ENCODE peak calls at places on chromosomes 3 and 15, in five cellular contexts. A is fibroblast of pulmonary artery, H is trophoblast cell, G is left ventricle myocardium inferior, B is astrocyte of the spinal cord. E is an unnamed sample.

GRCh38 chr15:97078556-97078955 is 748.1 kb downstream of the NR2F2 start:
- DNase-seq in A (no peak), H (no peak), G (no peak), B (no peak), E (no peak)

GRCh38 chr15:33461671-33462070 is 150.9 kb downstream of the RYR3 start:
- DNase-seq in A (no peak), H (no peak), G (no peak), B (no peak), E (no peak)

GRCh38 chr3:138898301-138898700 is 48.6 kb downstream of the FOXL2 start:
- DNase-seq in A (peak), H (no peak), G (no peak), B (peak), E (peak)

GRCh38 chr3:149767720-149768119 is 15.4 kb upstream of the COMMD2 start:
- DNase-seq in A (no peak), H (no peak), G (no peak), B (no peak), E (no peak)

GRCh38 chr3:124671123-124671522 is 59.1 kb upstream of the UMPS start:
- DNase-seq in A (no peak), H (no peak), G (no peak), B (no peak), E (no peak)

GRCh38 chr15:96477227-96477626 is 146.7 kb downstream of the NR2F2 start:
- DNase-seq in A (no peak), H (no peak), G (no peak), B (no peak), E (no peak)

GRCh38 chr3:50536471-50537180 is 30.9 kb downstream of the C3orf18 start:
- DNase-seq in A (no peak), H (no peak), G (no peak), B (no peak), E (no peak)

GRCh38 chr15:67967871-67968423 is 86.2 kb upstream of the PIAS1 start:
- DNase-seq in A (peak), H (peak), G (peak), B (peak), E (peak)

GRCh38 chr3:52529376-52530333 is 4.0 kb downstream of the NT5DC2 start:
- DNase-seq in A (peak), H (no peak), G (peak), B (peak), E (no peak)

GRCh38 chr3:126572343-126572742 is 13.6 kb upstream of the C3orf22 start:
- DNase-seq in A (no peak), H (no peak), G (no peak), B (no peak), E (no peak)

GRCh38 chr3:189349772-189350171 is 178.0 kb downstream of the TPRG1 start:
- DNase-seq in A (no peak), H (no peak), G (no peak), B (peak), E (no peak)

GRCh38 chr3:84108442-84108971 is 850.3 kb upstream of the CADM2 start:
- DNase-seq in A (peak), H (peak), G (no peak), B (peak), E (peak)

GRCh38 chr3:140292154-140292553 is 357.2 kb downstream of the CLSTN2 start:
- DNase-seq in A (peak), H (no peak), G (no peak), B (peak), E (peak)

GRCh38 chr3:166444756-166445155 is 607.5 kb upstream of the BCHE start:
- DNase-seq in A (no peak), H (peak), G (no peak), B (no peak), E (no peak)

GRCh38 chr15:74958320-74958907 is 1.8 kb upstream of the RPP25 start:
- DNase-seq in A (no peak), H (peak), G (peak), B (no peak), E (no peak)

GRCh38 chr15:80036067-80036466 is 23.4 kb upstream of the ZFAND6 start:
- DNase-seq in A (no peak), H (no peak), G (no peak), B (no peak), E (no peak)

GRCh38 chr15:57319226-57319918 is 56.9 kb upstream of the CGNL1 start:
- DNase-seq in A (no peak), H (no peak), G (no peak), B (no peak), E (no peak)

GRCh38 chr15:89828324-89829145 is 13.9 kb upstream of the ANPEP start:
- DNase-seq in A (peak), H (peak), G (peak), B (peak), E (peak)

GRCh38 chr3:9149566-9149965 is 99.9 kb downstream of the SRGAP3 start:
- DNase-seq in A (no peak), H (peak), G (no peak), B (no peak), E (no peak)

GRCh38 chr3:127192576-127193232 is at the start of gene PRR23E:
- DNase-seq in A (no peak), H (no peak), G (no peak), B (no peak), E (no peak)

GRCh38 chr3:172466553-172467130 is 18.4 kb upstream of the GHSR start:
- DNase-seq in A (peak), H (no peak), G (no peak), B (no peak), E (no peak)

GRCh38 chr3:10553586-10554235 is 48.3 kb upstream of the ATP2B2 start:
- DNase-seq in A (peak), H (no peak), G (no peak), B (no peak), E (no peak)

GRCh38 chr3:159971311-159971710 is 17.3 kb upstream of the IL12A start:
- DNase-seq in A (no peak), H (no peak), G (no peak), B (no peak), E (no peak)

GRCh38 chr3:53489401-53490130 is 4.8 kb upstream of the CACNA1D start:
- DNase-seq in A (no peak), H (no peak), G (no peak), B (no peak), E (no peak)

GRCh38 chr3:168165390-168166269 is 69.9 kb upstream of the GOLIM4 start:
- DNase-seq in A (peak), H (peak), G (no peak), B (peak), E (peak)

GRCh38 chr3:46946856-46947544 is 29.5 kb downstream of the CCDC12 start:
- DNase-seq in A (peak), H (peak), G (no peak), B (no peak), E (no peak)

GRCh38 chr3:49534581-49535495 is 19.4 kb upstream of the BSN start:
- DNase-seq in A (no peak), H (no peak), G (no peak), B (peak), E (no peak)

GRCh38 chr3:119570229-119570628 is 9.1 kb upstream of the ADPRH start:
- DNase-seq in A (no peak), H (peak), G (no peak), B (no peak), E (no peak)

GRCh38 chr3:80018375-80018774 is 250.6 kb upstream of the ROBO1 start:
- DNase-seq in A (no peak), H (no peak), G (no peak), B (peak), E (no peak)

GRCh38 chr3:15628967-15629366 is 27.4 kb downstream of the BTD start:
- DNase-seq in A (no peak), H (peak), G (no peak), B (no peak), E (no peak)

DNA sequence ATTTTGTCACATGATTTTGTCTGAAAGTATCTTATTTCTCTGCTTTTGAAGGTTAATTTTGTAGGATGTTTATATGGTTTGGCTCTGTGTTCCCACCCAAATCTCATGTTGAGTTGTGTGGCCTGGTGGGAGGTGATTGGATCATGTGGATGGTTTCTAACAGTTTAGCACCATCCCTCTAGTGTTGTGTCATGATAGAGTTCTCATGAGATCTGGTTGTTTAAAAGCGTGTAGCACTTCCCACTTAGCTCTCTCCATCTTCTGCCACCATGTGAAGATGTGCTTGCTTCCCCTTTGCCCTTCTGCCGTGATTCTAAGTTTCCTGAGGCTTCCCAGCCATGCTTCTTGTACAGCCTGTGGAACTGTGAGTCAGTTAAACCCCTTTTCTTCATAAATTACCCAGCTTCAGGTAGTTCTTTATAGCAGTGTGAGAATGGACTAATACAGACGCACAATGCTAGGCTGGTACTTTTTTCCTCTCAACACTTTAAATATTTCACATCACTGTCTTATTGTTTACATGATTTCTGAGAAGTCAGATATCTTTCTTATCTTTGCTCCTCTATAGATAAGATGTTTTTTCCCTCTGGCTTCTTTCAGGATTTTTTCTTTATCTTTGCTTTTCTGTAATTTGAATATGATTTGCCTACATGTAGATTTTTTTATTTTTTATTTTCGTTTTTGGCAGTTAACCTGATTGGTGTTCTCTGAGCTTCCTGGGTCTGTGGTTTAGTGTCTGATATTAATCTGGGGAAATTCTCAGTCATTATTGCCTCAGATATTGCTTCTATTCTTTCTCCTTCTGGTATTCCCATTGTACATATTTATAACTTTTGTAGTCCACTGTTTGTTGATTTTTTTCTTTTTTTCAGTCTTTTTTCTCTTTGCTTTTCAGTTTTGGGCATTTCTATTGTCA is 22.2 kb downstream of the BTD start:
- DNase-seq in A (no peak), H (peak), G (no peak), B (no peak), E (no peak)
- H3K4me3 ChIP-seq in A (no peak), H (no peak), G (no peak), B (no peak), E (no peak)

DNA sequence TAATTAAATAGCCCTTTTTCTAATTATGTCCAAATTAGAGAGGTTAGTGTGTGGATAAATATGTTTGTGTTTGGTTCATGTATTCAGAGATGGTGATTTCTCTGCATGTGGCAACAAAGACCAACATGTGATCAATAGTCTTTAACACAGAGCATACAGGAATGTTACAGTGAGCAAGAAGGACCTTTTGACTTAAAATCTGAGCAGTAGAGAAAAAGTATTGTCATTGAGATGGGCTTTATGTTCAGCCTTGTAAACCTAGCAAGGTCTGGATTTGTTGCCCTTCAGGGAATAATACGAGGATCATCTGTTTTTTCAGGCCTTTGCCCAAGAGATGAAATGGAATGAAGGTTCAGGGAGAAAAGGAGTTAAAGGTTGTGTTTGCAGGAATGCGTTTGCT is 161.8 kb upstream of the NECTIN3 start:
- DNase-seq in A (no peak), H (no peak), G (no peak), B (no peak), E (no peak)
- H3K4me3 ChIP-seq in A (no peak), H (no peak), G (no peak), B (no peak), E (no peak)

DNA sequence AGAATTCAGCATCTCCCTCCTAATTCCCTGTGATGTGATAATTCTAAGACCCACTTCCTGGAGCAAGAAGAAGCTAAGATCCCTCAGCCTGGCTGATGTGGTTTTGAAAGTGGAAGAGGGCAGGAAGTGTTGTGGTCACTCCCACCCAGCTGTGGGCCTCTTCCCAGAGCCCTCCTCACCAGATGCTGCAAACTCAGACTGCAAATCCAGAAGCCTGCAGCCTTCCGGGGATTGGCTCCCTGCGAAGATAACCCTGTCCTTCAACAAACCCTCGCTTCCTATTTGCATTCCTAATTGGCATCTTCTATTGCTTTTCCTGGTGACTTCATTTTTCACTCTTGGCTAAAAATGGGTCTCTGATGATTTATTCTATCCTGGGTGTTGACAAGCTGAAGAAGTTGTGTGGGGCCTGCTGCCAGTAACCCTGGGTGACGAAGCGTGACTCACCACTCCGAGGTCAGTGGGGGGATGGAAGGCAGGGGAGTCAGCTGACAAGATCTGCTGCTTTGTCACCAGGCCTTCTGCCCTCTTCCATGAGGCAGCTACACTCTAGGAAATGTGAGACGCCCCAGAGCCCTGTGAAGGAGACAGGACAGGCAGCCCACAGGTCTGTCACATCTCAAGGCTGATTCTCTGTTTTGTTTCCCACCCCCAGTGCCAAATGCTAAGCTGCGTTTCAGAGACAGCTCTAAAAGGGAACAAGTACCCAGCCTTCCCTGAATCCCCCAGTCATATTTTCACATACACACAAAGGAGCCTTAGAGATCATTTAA is 99.7 kb upstream of the LIPC start:
- DNase-seq in A (peak), H (peak), G (peak), B (peak), E (peak)
- H3K4me3 ChIP-seq in A (no peak), H (no peak), G (peak), B (no peak), E (no peak)

DNA sequence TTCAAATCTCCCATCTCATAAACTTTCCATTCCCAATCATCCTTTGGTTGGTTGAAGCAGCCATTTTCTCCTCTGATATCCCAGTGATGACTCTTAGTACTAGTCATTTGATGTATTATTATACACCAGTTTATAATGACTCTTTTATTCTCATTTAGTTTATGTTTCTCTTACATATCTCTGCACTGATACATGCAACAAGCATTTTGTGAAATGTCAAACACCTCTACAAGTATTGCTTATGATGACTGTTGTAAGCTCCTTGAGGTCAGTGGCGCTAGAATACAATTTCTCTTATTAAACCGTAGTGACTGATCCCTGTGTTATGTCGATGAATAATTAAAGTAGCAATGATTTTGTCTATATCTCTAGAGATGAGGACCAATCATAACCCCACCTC is 398.5 kb upstream of the TBL1XR1 start:
- DNase-seq in A (no peak), H (peak), G (no peak), B (no peak), E (no peak)
- H3K4me3 ChIP-seq in A (no peak), H (no peak), G (no peak), B (no peak), E (no peak)